ENCODE peak calls at places on chromosome X, in four cellular contexts. B, L, O and E are unnamed samples.

GRCh38 chrX:130213376-130213775 is 41.6 kb downstream of the RAB33A start:
- DNase-seq in L (no peak), O (no peak), B (no peak), E (no peak)

GRCh38 chrX:130106071-130106470 is 4.2 kb downstream of the ELF4 start:
- DNase-seq in B (no peak), O (peak), L (no peak), E (no peak)

GRCh38 chrX:30414144-30414543 is 105.0 kb upstream of the NR0B1 start:
- DNase-seq in L (no peak), O (peak), B (no peak), E (no peak)

GRCh38 chrX:53605004-53605403 is 81.5 kb downstream of the HUWE1 start:
- DNase-seq in O (no peak), L (no peak), B (no peak), E (no peak)

GRCh38 chrX:123993326-123993725 is 31.8 kb downstream of the STAG2 start:
- DNase-seq in L (no peak), O (no peak), B (no peak), E (no peak)

GRCh38 chrX:11566158-11566557 is 99.6 kb downstream of the ARHGAP6 start:
- DNase-seq in O (no peak), B (no peak), L (no peak), E (no peak)

GRCh38 chrX:107429090-107429489 is 20.4 kb upstream of the FRMPD3 start:
- DNase-seq in B (no peak), L (peak), O (no peak), E (no peak)

GRCh38 chrX:35380808-35381700 is 417.1 kb upstream of the MAGEB16 start:
- DNase-seq in L (peak), B (no peak), O (peak), E (peak)

GRCh38 chrX:15474058-15474457 is 19.1 kb downstream of the PIR start:
- DNase-seq in L (no peak), B (no peak), O (no peak), E (no peak)

GRCh38 chrX:69618803-69619202 is 2.9 kb downstream of the EDA start:
- DNase-seq in L (no peak), O (peak), B (no peak), E (no peak)

GRCh38 chrX:139832728-139833309 is 100.0 kb downstream of the ATP11C start:
- DNase-seq in B (no peak), O (no peak), L (no peak), E (no peak)

GRCh38 chrX:109857898-109858297 is 124.8 kb upstream of the ACSL4 start:
- DNase-seq in O (no peak), B (no peak), L (no peak), E (no peak)

GRCh38 chrX:134548844-134549205 is 88.9 kb downstream of the HPRT1 start:
- DNase-seq in B (no peak), L (no peak), O (no peak), E (no peak)

GRCh38 chrX:50877310-50877709 is 33.2 kb upstream of the BMP15 start:
- DNase-seq in B (no peak), O (no peak), L (no peak), E (no peak)

GRCh38 chrX:123713434-123713833 is 19.4 kb downstream of the THOC2 start:
- DNase-seq in L (no peak), B (no peak), O (peak), E (no peak)

GRCh38 chrX:70525733-70526132 is 81.1 kb downstream of the DLG3 start:
- DNase-seq in O (no peak), L (no peak), B (no peak), E (peak)

GRCh38 chrX:119041175-119041574 is 31.6 kb upstream of the CT47C1 start:
- DNase-seq in O (peak), L (no peak), B (no peak), E (no peak)

GRCh38 chrX:38028300-38028699 is 21.9 kb downstream of the SYTL5 start:
- DNase-seq in B (no peak), L (no peak), O (no peak), E (no peak)

GRCh38 chrX:119155416-119156035 is 27.9 kb upstream of the KIAA1210 start:
- DNase-seq in L (no peak), O (peak), B (no peak), E (no peak)

GRCh38 chrX:108735680-108736508 is 469 bp downstream of the IRS4 start:
- DNase-seq in O (no peak), L (no peak), B (no peak), E (no peak)

GRCh38 chrX:150574824-150575409 is 6.5 kb downstream of the MTM1 start:
- DNase-seq in B (no peak), L (no peak), O (no peak), E (no peak)

GRCh38 chrX:69415698-69416097 is 88.4 kb upstream of the NALF2 start:
- DNase-seq in O (no peak), B (no peak), L (no peak), E (no peak)

GRCh38 chrX:133053854-133054565 is 42.9 kb downstream of the USP26 start:
- DNase-seq in L (no peak), B (no peak), O (peak), E (no peak)

GRCh38 chrX:114462266-114462665 is 121.6 kb upstream of the HTR2C start:
- DNase-seq in L (no peak), B (no peak), O (no peak), E (no peak)

GRCh38 chrX:46574337-46574940 is 874 bp downstream of the CHST7 start:
- DNase-seq in B (no peak), O (no peak), L (no peak), E (no peak)

GRCh38 chrX:101078716-101079115 is at the start of gene TMEM35A:
- DNase-seq in L (no peak), O (no peak), B (no peak), E (no peak)

GRCh38 chrX:53442322-53442631 is 8.1 kb upstream of the HSD17B10 start:
- DNase-seq in L (peak), B (no peak), O (no peak), E (no peak)

GRCh38 chrX:10591363-10592036 is 28.9 kb downstream of the MID1 start:
- DNase-seq in L (no peak), O (no peak), B (no peak), E (no peak)

GRCh38 chrX:23317799-23318724 is 16.6 kb upstream of the PTCHD1 start:
- DNase-seq in O (peak), L (peak), B (no peak), E (peak)